ENCODE peak calls at places on chromosomes 7 and 10, in five cellular contexts. A, N, B, S and K are unnamed samples.

GRCh38 chr7:7274782-7275181 is 92.4 kb downstream of the C1GALT1 start:
- DNase-seq in B (no peak), S (no peak), A (no peak), N (no peak), K (no peak)

GRCh38 chr10:32415361-32415760 is 30.6 kb upstream of the CCDC7 start:
- DNase-seq in N (no peak), S (no peak), B (no peak), A (no peak), K (no peak)

GRCh38 chr7:44380831-44381493 is 55.6 kb upstream of the CAMK2B start:
- DNase-seq in A (no peak), S (no peak), B (no peak), N (no peak), K (no peak)

GRCh38 chr10:14405076-14406065 is 74.6 kb upstream of the FRMD4A start:
- DNase-seq in B (peak; percentile 30), N (no peak), S (no peak), A (no peak), K (no peak)

GRCh38 chr10:133405272-133405671 is 11.3 kb downstream of the MTG1 start:
- DNase-seq in A (no peak), N (no peak), B (no peak), S (no peak), K (no peak)

GRCh38 chr10:34539533-34540315 is 275.4 kb downstream of the PARD3 start:
- DNase-seq in S (no peak), B (peak; percentile 39), A (no peak), N (no peak), K (no peak)

GRCh38 chr10:29253096-29254029 is 35.5 kb upstream of the LYZL1 start:
- DNase-seq in N (no peak), S (no peak), A (no peak), B (no peak), K (no peak)

GRCh38 chr7:151607464-151607867 is 87.8 kb upstream of the RHEB start:
- DNase-seq in B (no peak), A (no peak), S (no peak), N (no peak), K (no peak)

GRCh38 chr10:78316451-78316931 is 282.8 kb downstream of the RPS24 start:
- DNase-seq in A (no peak), S (peak; percentile 52), N (no peak), B (peak; percentile 53), K (no peak)

GRCh38 chr7:44065431-44066110 is at the start of gene PGAM2:
- DNase-seq in B (no peak), S (no peak), A (no peak), N (peak; percentile 46), K (no peak)

GRCh38 chr10:27912241-27912640 is 86.6 kb downstream of the ODAD2 start:
- DNase-seq in A (no peak), B (no peak), N (no peak), S (no peak), K (no peak)

GRCh38 chr10:59536576-59537014 is 173.1 kb downstream of the SLC16A9 start:
- DNase-seq in N (no peak), B (no peak), S (no peak), A (no peak), K (no peak)

GRCh38 chr10:28180654-28181053 is 122.2 kb downstream of the MPP7 start:
- DNase-seq in N (no peak), A (no peak), S (no peak), B (no peak), K (no peak)

GRCh38 chr7:155418941-155419755 is 38.8 kb upstream of the EN2 start:
- DNase-seq in S (no peak), N (no peak), B (no peak), A (no peak), K (no peak)

GRCh38 chr10:82245906-82246305 is 370.9 kb downstream of the NRG3 start:
- DNase-seq in S (no peak), A (no peak), N (no peak), B (no peak), K (no peak)

GRCh38 chr10:127694580-127695193 is 42.3 kb upstream of the FOXI2 start:
- DNase-seq in S (no peak), N (peak; percentile 88), B (peak; percentile 57), A (peak; percentile 41), K (no peak)

GRCh38 chr10:4514445-4515108 is 311.4 kb upstream of the AKR1E2 start:
- DNase-seq in S (no peak), N (no peak), B (no peak), A (no peak), K (no peak)

GRCh38 chr10:44335330-44336021 is 49.4 kb downstream of the CXCL12 start:
- DNase-seq in N (no peak), S (no peak), A (no peak), B (no peak), K (no peak)

GRCh38 chr7:98399903-98400537 is 870 bp downstream of the BAIAP2L1 start:
- DNase-seq in A (no peak), B (peak; percentile 26), N (no peak), S (no peak), K (no peak)

GRCh38 chr7:132349085-132349484 is 227.2 kb downstream of the PLXNA4 start:
- DNase-seq in A (no peak), B (no peak), S (no peak), N (no peak), K (no peak)

GRCh38 chr7:100562195-100563099 is 11.3 kb downstream of the SAP25 start:
- DNase-seq in A (no peak), N (no peak), S (no peak), B (no peak), K (no peak)

GRCh38 chr10:114703377-114704125 is 45.5 kb upstream of the ABLIM1 start:
- DNase-seq in N (peak; percentile 53), A (no peak), S (peak; percentile 33), B (peak; percentile 45), K (no peak)

GRCh38 chr10:29512460-29512974 is 122.3 kb downstream of the SVIL start:
- DNase-seq in N (no peak), S (no peak), B (no peak), A (no peak), K (no peak)

GRCh38 chr7:118195837-118196474 is 12.0 kb downstream of the LSM8 start:
- DNase-seq in B (peak; percentile 85), N (peak; percentile 82), A (no peak), S (peak; percentile 73), K (peak; percentile 46)

GRCh38 chr7:15687645-15688025 is 1.2 kb upstream of the MEOX2 start:
- DNase-seq in B (no peak), N (no peak), A (no peak), S (no peak), K (no peak)

GRCh38 chr7:136869991-136870798 is 1.7 kb downstream of the CHRM2 start:
- DNase-seq in S (no peak), A (no peak), N (no peak), B (peak; percentile 8), K (no peak)

GRCh38 chr10:60853107-60853506 is 74.8 kb downstream of the CDK1 start:
- DNase-seq in N (no peak), S (no peak), A (no peak), B (no peak), K (no peak)

GRCh38 chr10:72075184-72076115 is 12.9 kb downstream of the SPOCK2 start:
- DNase-seq in A (no peak), S (no peak), N (no peak), B (no peak), K (no peak)

GRCh38 chr7:157896774-157897555 is 560.2 kb downstream of the DNAJB6 start:
- DNase-seq in B (no peak), S (no peak), N (no peak), A (no peak), K (no peak)

GRCh38 chr7:101905203-101905865 is 87.9 kb downstream of the CUX1 start:
- DNase-seq in S (no peak), A (no peak), B (no peak), N (no peak), K (no peak)

GRCh38 chr7:129739427-129739826 is 127.9 kb downstream of the NRF1 start:
- DNase-seq in B (peak; percentile 58), S (peak; percentile 53), N (no peak), A (no peak), K (peak; percentile 52)

GRCh38 chr7:85239114-85239513 is 52.3 kb upstream of the SEMA3D start:
- DNase-seq in A (no peak), B (no peak), S (no peak), N (no peak), K (no peak)

GRCh38 chr7:55420535-55420934 is 55.4 kb downstream of the LANCL2 start:
- DNase-seq in S (no peak), B (no peak), A (no peak), N (no peak), K (no peak)

GRCh38 chr10:75976681-75977080 is 545.3 kb downstream of the LRMDA start:
- DNase-seq in S (no peak), N (no peak), B (no peak), A (no peak), K (no peak)

GRCh38 chr7:107370816-107371215 is 99.0 kb upstream of the GPR22 start:
- DNase-seq in B (no peak), N (no peak), S (no peak), A (no peak), K (no peak)

GRCh38 chr10:131790021-131790420 is 110.8 kb upstream of the PPP2R2D start:
- DNase-seq in S (no peak), B (no peak), N (peak; percentile 25), A (no peak), K (peak; percentile 9)

GRCh38 chr10:113177163-113177935 is 227.3 kb downstream of the TCF7L2 start:
- DNase-seq in B (no peak), A (no peak), N (no peak), S (no peak), K (no peak)

GRCh38 chr7:75820688-75821087 is 7.1 kb upstream of the CCL24 start:
- DNase-seq in N (no peak), B (no peak), S (no peak), A (no peak), K (no peak)